ENCODE peak calls at places on chromosomes 6 and 20, in six cellular contexts. J is osteoblast, R is PC-3, W is testis, P is mesendoderm, I is HCT116. Y is an unnamed sample.
A peak's percentile ranks its signal among the peaks of the same experiment; 100 is the strongest.

GRCh38 chr20:59706106-59706693 is 101.9 kb downstream of the PHACTR3 start:
- DNase-seq in J (no peak), R (no peak), W (no peak), P (no peak), I (no peak), Y (no peak)

GRCh38 chr6:135008072-135008940 is 46.3 kb downstream of the HBS1L start:
- DNase-seq in J (peak; percentile 18), R (no peak), W (no peak), P (no peak), I (no peak), Y (no peak)

GRCh38 chr6:161370882-161371281 is 97.0 kb upstream of the AGPAT4 start:
- DNase-seq in J (peak; percentile 86), R (peak; percentile 75), W (peak; percentile 73), P (peak; percentile 87), I (peak; percentile 64), Y (peak; percentile 57)

GRCh38 chr6:136429681-136430080 is 120.5 kb downstream of the MAP7 start:
- DNase-seq in J (no peak), R (peak; percentile 2), W (no peak), P (no peak), I (no peak), Y (no peak)

GRCh38 chr20:49395183-49395582 is 87.3 kb downstream of the KCNB1 start:
- DNase-seq in J (no peak), R (no peak), W (peak; percentile 67), P (no peak), I (no peak), Y (no peak)

GRCh38 chr20:23634044-23634801 is 3.5 kb downstream of the CST3 start:
- DNase-seq in J (no peak), R (no peak), W (no peak), P (no peak), I (no peak), Y (no peak)

GRCh38 chr6:144006731-144007454 is 1.2 kb downstream of the PLAGL1 start:
- DNase-seq in J (peak; percentile 88), R (peak; percentile 74), W (peak; percentile 19), P (peak; percentile 19), I (peak; percentile 16), Y (no peak)

GRCh38 chr6:85672050-85672449 is 29.4 kb upstream of the SYNCRIP start:
- DNase-seq in J (no peak), R (no peak), W (no peak), P (peak; percentile 53), I (no peak), Y (no peak)

GRCh38 chr6:155142163-155142901 is 121.5 kb upstream of the CLDN20 start:
- DNase-seq in J (no peak), R (no peak), W (no peak), P (no peak), I (no peak), Y (no peak)

GRCh38 chr6:35230498-35230897 is 16.7 kb downstream of the SCUBE3 start:
- DNase-seq in J (no peak), R (no peak), W (no peak), P (no peak), I (no peak), Y (no peak)

GRCh38 chr6:20404641-20405032 is 3.0 kb downstream of the E2F3 start:
- DNase-seq in J (peak; percentile 91), R (peak; percentile 79), W (peak; percentile 45), P (peak; percentile 92), I (peak; percentile 72), Y (peak; percentile 50)

GRCh38 chr6:87722831-87723726 is 21.0 kb upstream of the AKIRIN2 start:
- DNase-seq in J (peak; percentile 87), R (peak; percentile 97), W (peak; percentile 78), P (peak; percentile 98), I (peak; percentile 75), Y (no peak)

GRCh38 chr6:40511884-40512283 is 75.3 kb downstream of the LRFN2 start:
- DNase-seq in J (no peak), R (no peak), W (no peak), P (no peak), I (no peak), Y (no peak)

GRCh38 chr20:62031462-62032092 is 34.1 kb downstream of the TAF4 start:
- DNase-seq in J (peak; percentile 39), R (no peak), W (no peak), P (no peak), I (no peak), Y (no peak)

GRCh38 chr20:37651932-37652331 is 41.9 kb upstream of the CTNNBL1 start:
- DNase-seq in J (no peak), R (peak; percentile 58), W (peak; percentile 46), P (peak; percentile 66), I (peak; percentile 36), Y (no peak)

GRCh38 chr6:7101290-7101689 is 6.5 kb upstream of the RREB1 start:
- DNase-seq in J (no peak), R (no peak), W (peak; percentile 63), P (no peak), I (no peak), Y (no peak)

GRCh38 chr6:107866606-107867301 is 42.6 kb upstream of the SCML4 start:
- DNase-seq in J (peak; percentile 79), R (peak; percentile 42), W (no peak), P (peak; percentile 60), I (peak; percentile 8), Y (no peak)

GRCh38 chr6:144007779-144008500 is at the start of gene PLAGL1:
- DNase-seq in J (peak; percentile 95), R (peak; percentile 70), W (peak; percentile 76), P (peak; percentile 42), I (peak; percentile 38), Y (no peak)

GRCh38 chr20:8994045-8994444 is 74.8 kb upstream of the PLCB4 start:
- DNase-seq in J (no peak), R (no peak), W (no peak), P (no peak), I (no peak), Y (no peak)

GRCh38 chr6:134980846-134981245 is 30.9 kb upstream of the ALDH8A1 start:
- DNase-seq in J (no peak), R (no peak), W (no peak), P (peak; percentile 82), I (no peak), Y (no peak)

GRCh38 chr20:31943052-31943471 is 8.8 kb downstream of the PDRG1 start:
- DNase-seq in J (no peak), R (no peak), W (peak; percentile 89), P (no peak), I (no peak), Y (no peak)

GRCh38 chr6:79250107-79250514 is 15.6 kb upstream of the HMGN3 start:
- DNase-seq in J (no peak), R (no peak), W (no peak), P (peak; percentile 31), I (no peak), Y (no peak)

GRCh38 chr6:143982968-143983367 is 25.1 kb downstream of the PLAGL1 start:
- DNase-seq in J (no peak), R (no peak), W (no peak), P (no peak), I (no peak), Y (no peak)

GRCh38 chr6:170393807-170394399 is 87.3 kb downstream of the FAM120B start:
- DNase-seq in J (no peak), R (no peak), W (no peak), P (no peak), I (no peak), Y (no peak)

GRCh38 chr6:55445648-55446204 is 118.5 kb downstream of the GFRAL start:
- DNase-seq in J (no peak), R (peak; percentile 58), W (no peak), P (peak; percentile 34), I (peak; percentile 8), Y (no peak)

GRCh38 chr20:23445596-23446217 is 6.2 kb downstream of the CSTL1 start:
- DNase-seq in J (peak; percentile 96), R (peak; percentile 93), W (no peak), P (peak; percentile 47), I (peak; percentile 16), Y (no peak)

GRCh38 chr20:62554898-62555641 is 79.3 kb upstream of the GATA5 start:
- DNase-seq in J (no peak), R (no peak), W (no peak), P (no peak), I (no peak), Y (no peak)

DNA sequence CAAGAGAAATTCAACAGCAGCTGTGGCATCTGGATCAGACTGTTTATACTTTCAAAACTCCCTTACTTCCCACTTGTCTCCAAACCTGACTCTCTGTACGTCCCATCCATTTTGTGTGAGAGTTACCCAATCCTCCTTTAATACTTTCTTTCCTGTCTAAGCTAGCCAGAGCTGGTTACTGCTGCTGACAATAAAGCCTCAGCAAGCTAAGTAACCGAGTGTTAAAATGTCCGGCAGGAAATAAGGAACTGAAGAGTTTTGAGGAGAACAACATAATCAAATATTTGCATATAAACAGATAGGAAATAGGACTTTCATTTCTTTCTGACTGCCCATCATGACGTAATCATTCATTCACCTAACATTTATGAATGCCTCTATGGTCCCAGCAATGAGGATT is 11.6 kb downstream of the TMEM30A start:
- DNase-seq in J (no peak), R (no peak), W (no peak), P (no peak), I (no peak), Y (no peak)
- H3K4me1 ChIP-seq in J (peaks cover 22% of the 10 kb centered on the region), R (peaks cover 35% of the 10 kb centered on the region), W (peaks cover 21% of the 10 kb centered on the region), P (no peaks in the 10 kb centered on the region), I (no peaks in the 10 kb centered on the region), Y (peaks cover 5% of the 10 kb centered on the region)

DNA sequence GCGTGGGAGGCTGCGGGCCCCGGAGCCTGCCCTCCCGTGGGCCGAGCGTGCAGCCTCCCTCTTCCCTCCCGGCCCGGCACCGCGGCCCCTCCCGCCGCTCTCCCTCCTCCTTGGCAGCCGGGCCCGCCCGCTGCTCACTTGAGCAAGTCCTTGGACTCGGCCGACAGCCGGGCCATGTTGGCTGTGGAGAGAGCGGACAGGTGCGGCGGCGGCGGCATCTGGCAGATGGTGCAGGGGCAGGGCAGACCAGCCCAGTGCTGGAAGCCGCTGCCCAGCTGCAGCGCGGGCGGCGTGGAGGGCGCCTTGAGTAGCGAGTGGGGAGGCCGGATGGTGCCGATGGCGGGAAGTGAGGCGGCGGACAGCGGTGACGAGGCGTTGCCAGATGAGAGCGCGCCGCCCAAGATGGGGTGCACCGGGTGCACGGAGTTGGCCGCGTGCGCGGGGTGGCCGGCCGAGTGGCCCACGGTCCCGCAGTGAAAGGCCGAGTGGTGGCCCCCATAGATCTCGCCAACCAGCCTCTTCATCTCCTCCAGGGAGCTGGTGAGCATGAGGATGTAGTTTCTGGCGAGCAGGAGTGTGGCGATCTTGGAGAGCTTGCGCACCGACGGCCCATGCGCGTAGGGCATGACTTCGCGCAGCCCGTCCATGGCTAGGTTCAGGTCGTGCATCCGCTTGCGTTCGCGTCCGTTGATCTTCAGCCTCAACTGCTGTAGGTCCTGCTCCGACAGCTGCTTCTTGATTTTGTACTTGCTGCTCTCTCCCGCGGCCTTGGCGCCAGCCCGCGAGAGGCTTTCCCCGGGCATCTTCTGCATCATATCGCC is 766 bp downstream of the OLIG3 start:
- DNase-seq in J (no peak), R (no peak), W (no peak), P (peak; percentile 57), I (no peak), Y (no peak)
- H3K4me1 ChIP-seq in J (no peaks in the 10 kb centered on the region), R (no peaks in the 10 kb centered on the region), W (peaks cover 12% of the 10 kb centered on the region), P (peaks cover 6% of the 10 kb centered on the region), I (no peaks in the 10 kb centered on the region), Y (peaks cover 69% of the 10 kb centered on the region)

GRCh38 chr20:16078172-16078898 is 494.9 kb downstream of the KIF16B start:
- DNase-seq in J (no peak), R (no peak), W (no peak), P (no peak), I (no peak), Y (no peak)
- H3K4me1 ChIP-seq in J (no peaks in the 10 kb centered on the region), R (no peaks in the 10 kb centered on the region), W (no peaks in the 10 kb centered on the region), P (no peaks in the 10 kb centered on the region), I (no peaks in the 10 kb centered on the region), Y (no peaks in the 10 kb centered on the region)

DNA sequence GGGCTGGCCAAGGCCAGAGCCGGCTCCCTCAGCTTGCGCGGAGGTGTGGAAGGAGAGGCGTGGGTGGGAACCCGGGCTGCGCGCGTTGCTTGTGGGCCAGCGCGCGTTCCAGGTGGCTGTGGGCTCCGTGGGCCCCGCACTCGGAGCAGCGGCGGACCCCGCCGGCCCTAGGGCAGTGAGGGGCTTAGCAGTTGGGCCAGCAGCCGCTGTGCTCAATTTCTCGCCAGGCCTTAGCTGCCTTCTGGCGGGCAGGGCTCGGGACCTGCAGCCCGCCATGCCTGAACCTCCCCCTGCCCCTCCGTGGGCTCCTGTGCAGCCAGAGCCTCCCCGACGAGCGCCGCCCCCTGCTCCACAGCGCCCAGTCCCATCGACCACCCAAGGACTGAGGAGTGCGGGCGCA is 108.4 kb downstream of the GMPR start:
- DNase-seq in J (no peak), R (no peak), W (no peak), P (no peak), I (no peak), Y (no peak)
- H3K4me1 ChIP-seq in J (peaks cover 33% of the 10 kb centered on the region), R (peaks cover 15% of the 10 kb centered on the region), W (peaks cover under 1% of the 10 kb centered on the region), P (no peaks in the 10 kb centered on the region), I (peaks cover 20% of the 10 kb centered on the region), Y (no peaks in the 10 kb centered on the region)